ENCODE peak calls at places on chromosomes 3 and 15, in four cellular contexts. U, W, F and E are unnamed samples.

GRCh38 chr3:49712166-49712565 is 7.3 kb downstream of the AMIGO3 start:
- DNase-seq in U (peak), W (no peak), F (no peak), E (no peak)

GRCh38 chr3:170614214-170614966 is 28.5 kb upstream of the SLC7A14 start:
- DNase-seq in U (no peak), W (no peak), F (no peak), E (no peak)

GRCh38 chr3:30193625-30194044 is 412.8 kb upstream of the TGFBR2 start:
- DNase-seq in U (no peak), W (no peak), F (no peak), E (peak)

GRCh38 chr3:28901029-28901428 is 379.8 kb upstream of the RBMS3 start:
- DNase-seq in U (no peak), W (no peak), F (no peak), E (no peak)

GRCh38 chr3:180085122-180085710 is 48.5 kb upstream of the PEX5L start:
- DNase-seq in U (no peak), W (no peak), F (no peak), E (no peak)

GRCh38 chr3:133836497-133837158 is 31.0 kb downstream of the SRPRB start:
- DNase-seq in U (no peak), W (no peak), F (no peak), E (no peak)

GRCh38 chr3:5188419-5189405 is 1.2 kb downstream of the EDEM1 start:
- DNase-seq in U (no peak), W (peak), F (no peak), E (peak)

GRCh38 chr15:71364117-71364584 is 248.9 kb downstream of the THSD4 start:
- DNase-seq in U (no peak), W (no peak), F (no peak), E (no peak)

GRCh38 chr3:140187648-140188221 is 252.8 kb downstream of the CLSTN2 start:
- DNase-seq in U (no peak), W (no peak), F (no peak), E (no peak)

GRCh38 chr15:74768771-74769342 is 13.0 kb upstream of the CSK start:
- DNase-seq in U (peak), W (peak), F (no peak), E (peak)

GRCh38 chr3:139948467-139948866 is 13.5 kb downstream of the CLSTN2 start:
- DNase-seq in U (no peak), W (no peak), F (no peak), E (no peak)

GRCh38 chr3:180974286-180974685 is 15.2 kb downstream of the DNAJC19 start:
- DNase-seq in U (no peak), W (no peak), F (no peak), E (no peak)

GRCh38 chr3:125300416-125300815 is 74.7 kb downstream of the ZNF148 start:
- DNase-seq in U (no peak), W (no peak), F (no peak), E (no peak)

GRCh38 chr15:62756995-62757360 is 285.6 kb upstream of the TPM1 start:
- DNase-seq in U (no peak), W (no peak), F (no peak), E (no peak)

GRCh38 chr3:33848624-33849347 is 50.4 kb downstream of the PDCD6IP start:
- DNase-seq in U (no peak), W (no peak), F (no peak), E (peak)

GRCh38 chr15:99435138-99435695 is 130.6 kb upstream of the MEF2A start:
- DNase-seq in U (no peak), W (no peak), F (no peak), E (no peak)

GRCh38 chr3:53554559-53555511 is 60.4 kb downstream of the CACNA1D start:
- DNase-seq in U (no peak), W (no peak), F (peak), E (no peak)

GRCh38 chr15:85707519-85708338 is 87.0 kb downstream of the KLHL25 start:
- DNase-seq in U (no peak), W (no peak), F (no peak), E (peak)

GRCh38 chr3:172379372-172379771 is 68.9 kb downstream of the GHSR start:
- DNase-seq in U (no peak), W (no peak), F (no peak), E (no peak)

GRCh38 chr3:183698760-183699159 is 1.2 kb downstream of the YEATS2 start:
- DNase-seq in U (no peak), W (no peak), F (no peak), E (no peak)

GRCh38 chr15:52002351-52002750 is 16.7 kb upstream of the MAPK6 start:
- DNase-seq in U (no peak), W (no peak), F (no peak), E (no peak)

GRCh38 chr3:99534951-99535704 is 103.3 kb upstream of the COL8A1 start:
- DNase-seq in U (no peak), W (no peak), F (no peak), E (no peak)

DNA sequence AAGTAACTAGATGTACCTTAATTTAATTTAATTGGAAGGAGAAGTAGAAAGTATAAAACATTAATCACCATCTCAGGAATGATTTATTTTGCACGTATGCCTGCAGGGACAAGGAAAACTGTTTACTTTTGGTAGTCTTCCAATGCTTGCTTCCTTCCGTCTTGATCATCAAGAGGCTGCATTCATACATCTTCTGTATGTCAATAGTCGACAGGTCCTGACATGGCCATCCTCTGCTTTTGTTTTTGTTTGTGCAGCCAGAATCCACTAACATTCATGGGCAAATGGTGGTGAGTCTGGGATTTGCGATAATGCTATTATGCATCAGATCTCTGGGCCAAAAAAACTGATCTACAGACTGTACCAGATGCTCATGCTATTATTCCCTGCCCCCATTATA is 56.6 kb upstream of the ZPLD1 start:
- DNase-seq in U (no peak), W (no peak), F (no peak), E (no peak)
- TF ChIP-seq CREM in U (no peak), W (no peak), F (no peak), E (no peak)

DNA sequence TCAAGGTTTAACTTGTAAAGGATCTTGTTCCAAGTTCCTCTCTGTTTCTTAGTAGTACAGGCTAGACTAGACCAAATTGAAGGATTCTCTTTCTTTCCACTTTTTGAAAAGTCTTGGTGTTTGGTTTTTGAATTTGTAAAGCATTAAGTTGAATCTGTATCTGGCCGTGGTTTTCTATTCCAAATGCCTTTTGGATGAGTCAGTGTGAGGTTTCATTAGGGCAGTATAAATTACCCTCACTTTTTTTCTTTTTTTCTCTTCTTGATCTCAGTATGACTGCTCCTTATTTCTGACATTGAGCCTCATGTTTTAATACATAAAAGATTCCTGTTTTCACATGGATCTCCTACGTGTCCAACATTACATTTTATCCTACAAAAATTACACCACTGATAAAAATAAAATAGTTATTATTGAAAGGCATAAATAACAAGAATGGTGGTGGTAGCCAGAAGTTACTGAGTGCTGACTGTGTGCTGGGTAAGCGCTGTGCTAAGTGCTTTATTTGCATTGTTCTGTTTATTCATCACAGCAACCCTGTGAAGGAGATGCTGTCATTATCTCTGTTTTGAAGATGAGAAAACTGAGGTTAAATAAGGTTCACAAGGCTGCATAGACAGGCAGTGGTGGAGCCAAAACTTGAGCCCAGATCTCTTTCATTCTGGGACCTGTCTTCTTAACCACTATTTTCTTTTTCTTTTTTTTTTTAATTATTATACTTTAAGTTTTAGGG is 48.3 kb downstream of the MITF start:
- DNase-seq in U (no peak), W (no peak), F (no peak), E (no peak)
- TF ChIP-seq ATF2 in U (no peak), W (no peak), F (no peak), E (no peak)

GRCh38 chr15:100880139-100880896 is 687 bp downstream of the ALDH1A3 start:
- DNase-seq in U (peak), W (no peak), F (no peak), E (no peak)
- TF ChIP-seq ATF3 in U (no peak), W (no peak), F (no peak), E (no peak)

GRCh38 chr3:156792945-156793344 is 33.2 kb upstream of the LEKR1 start:
- DNase-seq in U (no peak), W (no peak), F (no peak), E (no peak)
- TF ChIP-seq CREM in U (no peak), W (no peak), F (no peak), E (no peak)

GRCh38 chr15:40301467-40302179 is 6.1 kb downstream of the PLCB2 start:
- DNase-seq in U (peak), W (peak), F (no peak), E (no peak)
- TF ChIP-seq ATF2 in U (no peak), W (no peak), F (no peak), E (no peak)

GRCh38 chr3:25967385-25967784 is 177.5 kb downstream of the OXSM start:
- DNase-seq in U (no peak), W (no peak), F (no peak), E (no peak)

GRCh38 chr3:25971736-25972135 is 181.8 kb downstream of the OXSM start:
- DNase-seq in U (no peak), W (no peak), F (no peak), E (no peak)

GRCh38 chr3:25973111-25973510 is 183.2 kb downstream of the OXSM start:
- DNase-seq in U (no peak), W (no peak), F (no peak), E (no peak)
- TF ChIP-seq ATF3 in U (no peak), W (no peak), F (no peak), E (no peak)

DNA sequence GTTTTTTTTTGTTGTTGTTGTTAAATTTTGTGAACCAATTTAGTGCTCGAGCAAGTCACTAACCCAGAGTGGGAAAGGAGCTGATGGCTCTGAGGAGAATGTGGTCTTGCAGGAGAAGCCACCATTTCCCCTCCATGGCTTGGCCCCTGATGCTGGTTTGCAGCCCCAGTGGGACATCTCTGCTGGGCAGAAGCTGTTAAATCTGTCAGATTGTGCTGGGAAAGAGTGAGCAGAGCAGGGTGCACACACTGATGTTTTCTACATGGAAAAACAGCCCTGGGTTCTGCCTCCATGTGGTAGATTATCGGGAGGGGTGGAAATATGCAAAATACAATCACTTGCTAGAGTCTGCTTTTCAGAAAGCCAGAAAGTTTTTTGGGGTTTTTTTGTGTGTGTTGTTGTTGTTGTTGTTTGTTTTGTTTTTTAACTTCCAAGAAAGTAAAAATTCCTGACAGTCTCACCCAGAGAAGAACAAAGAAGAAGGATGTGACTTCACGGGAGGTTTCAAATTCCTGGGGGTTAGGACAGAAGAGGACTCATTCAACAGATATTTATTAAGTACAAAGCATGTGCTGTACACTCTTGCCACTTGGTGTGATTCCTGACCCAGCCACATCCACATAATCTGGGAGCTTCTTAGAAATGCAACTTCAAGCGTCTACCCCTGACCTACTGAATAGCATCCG is 133.7 kb downstream of the FOXB1 start:
- DNase-seq in U (no peak), W (no peak), F (no peak), E (no peak)
- TF ChIP-seq CREM in U (no peak), W (no peak), F (no peak), E (no peak)

GRCh38 chr15:45715528-45715927 is 80.7 kb downstream of the SQOR start:
- DNase-seq in U (no peak), W (no peak), F (no peak), E (no peak)
- TF ChIP-seq ATF2 in U (no peak), W (no peak), F (no peak), E (no peak)

DNA sequence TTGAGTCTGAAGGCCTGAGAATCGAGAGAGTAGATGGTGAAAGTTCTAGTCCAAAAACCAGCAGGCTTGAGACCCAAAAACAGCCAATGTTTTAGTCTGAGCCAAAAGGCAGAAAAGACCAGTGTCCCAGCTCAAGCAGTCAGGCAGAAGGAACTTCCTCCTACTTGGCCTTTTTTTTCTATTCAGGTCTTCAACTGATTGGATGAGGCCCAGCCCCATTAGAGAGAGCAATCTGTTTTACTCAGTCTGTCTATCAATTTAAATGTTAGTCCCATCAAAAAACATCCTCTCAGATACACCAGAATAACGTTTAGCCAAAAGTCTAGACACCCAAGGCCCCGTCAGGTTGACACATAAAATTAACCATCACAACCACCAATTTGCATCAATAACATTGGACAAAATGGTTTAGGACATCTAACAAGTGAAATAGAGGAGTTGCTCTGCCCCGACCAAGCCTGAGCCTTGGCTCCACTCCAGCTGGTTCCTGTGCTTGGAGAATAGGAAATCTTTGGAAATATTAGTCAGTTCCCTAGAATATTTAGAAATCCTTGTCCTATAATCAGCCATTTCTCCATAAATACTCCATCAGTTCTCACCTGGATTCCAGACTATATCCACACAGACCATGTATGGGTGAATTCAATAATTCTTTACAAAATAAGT is 51.4 kb upstream of the LIPC start:
- DNase-seq in U (no peak), W (no peak), F (no peak), E (no peak)
- TF ChIP-seq ATF3 in U (no peak), W (no peak), F (no peak), E (no peak)

GRCh38 chr15:28140062-28140461 is 40.9 kb upstream of the OCA2 start:
- DNase-seq in U (no peak), W (no peak), F (no peak), E (no peak)
- TF ChIP-seq CREM in U (no peak), W (no peak), F (no peak), E (no peak)